ENCODE peak calls at places on chromosomes 11 and 22, in six cellular contexts. M, R, Y, I, W and V are unnamed samples.
A peak's percentile ranks its signal among the peaks of the same experiment; 100 is the strongest.

GRCh38 chr11:131645237-131645636 is 274.8 kb downstream of the NTM start:
- DNase-seq in W (no peak), R (no peak), M (no peak), Y (no peak), I (no peak), V (no peak)

GRCh38 chr11:70611166-70611565 is 212.8 kb downstream of the CTTN start:
- DNase-seq in R (no peak), M (no peak), W (no peak), Y (no peak), I (no peak), V (no peak)

GRCh38 chr22:22816171-22816514 is 71.5 kb upstream of the IGLL5 start:
- DNase-seq in Y (no peak), M (peak; percentile 2), W (no peak), I (no peak), R (no peak), V (no peak)

GRCh38 chr22:30459206-30460052 is 12.4 kb downstream of the SEC14L3 start:
- DNase-seq in Y (no peak), I (no peak), M (no peak), R (no peak), W (peak; percentile 13), V (no peak)

GRCh38 chr22:44685384-44686056 is 16.5 kb upstream of the PRR5 start:
- DNase-seq in R (peak; percentile 82), M (peak; percentile 68), Y (peak; percentile 79), I (no peak), W (peak; percentile 60), V (no peak)

GRCh38 chr11:117479372-117479771 is 151.7 kb downstream of the CEP164 start:
- DNase-seq in M (no peak), I (no peak), W (no peak), R (no peak), Y (no peak), V (no peak)

GRCh38 chr11:28715726-28716125 is 607.5 kb downstream of the METTL15 start:
- DNase-seq in W (no peak), R (no peak), Y (no peak), I (no peak), M (no peak), V (no peak)

GRCh38 chr11:11818529-11819121 is 23.1 kb upstream of the USP47 start:
- DNase-seq in I (no peak), M (no peak), Y (no peak), R (no peak), W (no peak), V (no peak)

GRCh38 chr11:69526453-69526810 is 45.0 kb downstream of the LINC01488 start:
- DNase-seq in Y (no peak), M (no peak), I (no peak), W (no peak), R (no peak), V (no peak)

GRCh38 chr11:119586181-119586580 is 142.8 kb downstream of the NECTIN1 start:
- DNase-seq in Y (no peak), I (no peak), W (no peak), M (no peak), R (no peak), V (no peak)

GRCh38 chr11:11618973-11619435 is 2.8 kb downstream of the GALNT18 start:
- DNase-seq in M (no peak), Y (no peak), W (no peak), I (no peak), R (no peak), V (no peak)